ENCODE peak calls at places on chromosomes 11 and 22, in five cellular contexts. B, E, K, L and W are unnamed samples.

GRCh38 chr22:35509960-35510359 is 30.7 kb upstream of the RASD2 start:
- DNase-seq in K (no peak), B (no peak), L (no peak), E (no peak), W (no peak)

GRCh38 chr11:45661417-45662055 is 3.9 kb downstream of the CHST1 start:
- DNase-seq in L (no peak), B (no peak), K (no peak), E (peak; percentile 30), W (no peak)

GRCh38 chr11:24132471-24132870 is 364.4 kb upstream of the LUZP2 start:
- DNase-seq in K (no peak), E (no peak), L (no peak), B (no peak), W (no peak)

GRCh38 chr22:48366591-48366990 is 1461.1 kb downstream of the BRD1 start:
- DNase-seq in L (no peak), B (no peak), E (no peak), K (no peak), W (no peak)

GRCh38 chr11:120522736-120523135 is 11.2 kb downstream of the GRIK4 start:
- DNase-seq in E (peak; percentile 46), L (no peak), B (no peak), K (no peak), W (no peak)

GRCh38 chr11:32065865-32066264 is 25.0 kb upstream of the RCN1 start:
- DNase-seq in B (no peak), L (no peak), E (no peak), K (no peak), W (no peak)

GRCh38 chr11:73252577-73253191 is 19.5 kb upstream of the P2RY6 start:
- DNase-seq in K (no peak), E (no peak), B (peak; percentile 26), L (no peak), W (no peak)

GRCh38 chr11:57144075-57144474 is 37.7 kb upstream of the LRRC55 start:
- DNase-seq in K (no peak), L (no peak), B (no peak), E (no peak), W (no peak)

GRCh38 chr22:35739642-35740041 is 22.0 kb downstream of the APOL5 start:
- DNase-seq in L (no peak), K (no peak), B (no peak), E (no peak), W (no peak)

GRCh38 chr22:44383652-44384562 is 71.2 kb upstream of the SHISAL1 start:
- DNase-seq in E (peak; percentile 31), K (no peak), B (no peak), L (no peak), W (no peak)

GRCh38 chr11:6568191-6568918 is 35.1 kb downstream of the RRP8 start:
- DNase-seq in B (no peak), E (no peak), K (no peak), L (peak; percentile 66), W (no peak)

GRCh38 chr22:21449531-21450319 is 17.5 kb upstream of the TMEM191C start:
- DNase-seq in E (peak; percentile 58), L (no peak), K (no peak), B (no peak), W (no peak)

GRCh38 chr11:12003329-12003728 is 5.1 kb downstream of the DKK3 start:
- DNase-seq in B (no peak), E (no peak), L (no peak), K (no peak), W (no peak)

GRCh38 chr11:72012091-72012630 is 13.5 kb downstream of the IL18BP start:
- DNase-seq in L (no peak), E (no peak), B (no peak), K (no peak), W (no peak)

GRCh38 chr22:34975721-34976120 is 90.2 kb upstream of the ISX start:
- DNase-seq in B (no peak), K (no peak), L (no peak), E (no peak), W (no peak)

GRCh38 chr22:35534091-35534490 is 6.5 kb upstream of the RASD2 start:
- DNase-seq in E (no peak), K (no peak), B (no peak), L (no peak), W (no peak)

GRCh38 chr11:104286129-104286528 is 122.2 kb upstream of the PDGFD start:
- DNase-seq in B (no peak), L (no peak), K (no peak), E (no peak), W (no peak)

GRCh38 chr11:75894036-75894585 is 79.1 kb downstream of the UVRAG start:
- DNase-seq in B (no peak), K (no peak), L (no peak), E (no peak), W (no peak)

GRCh38 chr11:124214027-124214426 is 26.9 kb upstream of the OR8G1 start:
- DNase-seq in E (no peak), K (no peak), L (no peak), B (no peak), W (no peak)

GRCh38 chr11:126267650-126268049 is 1.0 kb downstream of the SRPRA start:
- DNase-seq in L (no peak), E (no peak), K (no peak), B (no peak), W (no peak)

GRCh38 chr22:22431271-22432220 is 77.0 kb downstream of the ZNF280B start:
- DNase-seq in K (no peak), L (peak; percentile 52), B (peak; percentile 79), E (peak; percentile 87), W (no peak)

GRCh38 chr11:120389693-120390584 is 53.7 kb downstream of the ARHGEF12 start:
- DNase-seq in E (no peak), L (peak; percentile 64), B (no peak), K (no peak), W (no peak)

GRCh38 chr11:69704508-69705245 is 855 bp upstream of the FGF19 start:
- DNase-seq in K (no peak), E (peak; percentile 48), B (peak; percentile 91), L (no peak), W (no peak)

GRCh38 chr22:49253656-49254055 is 574.0 kb downstream of the BRD1 start:
- DNase-seq in E (no peak), K (no peak), L (no peak), B (no peak), W (no peak)

GRCh38 chr11:104380358-104380757 is 216.4 kb upstream of the PDGFD start:
- DNase-seq in K (no peak), E (no peak), L (no peak), B (no peak), W (no peak)

GRCh38 chr11:67409261-67409666 is 5.4 kb downstream of the TBC1D10C start:
- DNase-seq in L (no peak), B (no peak), K (no peak), E (peak; percentile 95), W (no peak)

GRCh38 chr11:32892355-32893090 is at the start of gene QSER1:
- DNase-seq in K (no peak), L (peak; percentile 52), B (peak; percentile 97), E (peak; percentile 93), W (no peak)

GRCh38 chr11:9703280-9703679 is 39.4 kb downstream of the SWAP70 start:
- DNase-seq in K (no peak), L (peak; percentile 92), E (no peak), B (no peak), W (no peak)

GRCh38 chr11:9708544-9708943 is 44.7 kb downstream of the SWAP70 start:
- DNase-seq in E (no peak), L (peak; percentile 84), K (no peak), B (no peak), W (no peak)

GRCh38 chr11:9701799-9702198 is 37.9 kb downstream of the SWAP70 start:
- DNase-seq in E (no peak), B (no peak), L (peak; percentile 50), K (no peak), W (no peak)

GRCh38 chr11:9704037-9704436 is 40.2 kb downstream of the SWAP70 start:
- DNase-seq in L (no peak), E (no peak), B (no peak), K (no peak), W (no peak)

GRCh38 chr11:9704620-9705019 is 40.7 kb downstream of the SWAP70 start:
- DNase-seq in K (no peak), E (no peak), B (no peak), L (no peak), W (no peak)
- H3K4me1 ChIP-seq in K (peaks cover 19% of the 10 kb centered on the region), E (peaks cover 37% of the 10 kb centered on the region), B (no peaks in the 10 kb centered on the region), L (peaks cover 70% of the 10 kb centered on the region), W (peaks cover 20% of the 10 kb centered on the region)

DNA sequence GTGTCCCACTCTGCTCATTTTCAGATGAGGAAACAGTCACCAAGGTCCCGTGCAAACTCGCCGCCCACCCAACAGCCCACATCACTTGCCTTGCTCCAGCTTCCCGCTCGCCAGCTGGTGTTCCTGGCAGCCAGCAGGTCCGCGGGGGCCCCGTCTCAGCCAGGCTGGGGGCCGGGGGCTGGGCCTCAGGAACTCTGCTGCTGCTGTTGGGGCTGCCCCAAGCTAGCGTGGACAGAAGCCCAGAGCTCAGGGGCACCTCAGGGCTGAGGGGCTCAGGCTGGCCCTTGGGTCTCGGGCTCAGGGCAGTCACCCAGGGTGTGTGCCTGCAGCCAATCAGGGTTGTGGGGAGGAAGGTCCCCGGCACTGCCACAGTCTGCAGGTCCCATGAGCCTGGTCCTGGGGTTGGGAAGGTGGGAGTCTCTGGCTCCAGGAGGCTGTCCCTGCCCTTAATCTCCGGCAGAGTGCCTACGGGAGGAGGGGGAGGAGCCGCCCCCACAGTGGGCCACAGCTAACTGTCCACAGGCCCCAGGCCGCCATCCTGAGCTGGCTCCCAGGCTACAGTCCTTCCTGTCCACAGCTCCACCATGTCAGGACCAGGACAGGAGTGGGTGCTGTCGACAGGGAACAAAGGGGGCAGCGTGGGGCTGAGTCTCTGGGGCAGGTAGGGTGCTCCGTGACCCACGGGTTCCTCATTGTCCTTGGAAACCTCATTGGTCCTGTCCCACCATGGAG is 65.2 kb downstream of the ARFGAP3 start:
- DNase-seq in B (no peak), K (no peak), L (no peak), E (no peak), W (no peak)
- TF ChIP-seq POLR2AphosphoS5 in B (no peak), K (no peak), L (no peak), E (no peak), W (no peak)

GRCh38 chr11:2813968-2814367 is 71.6 kb downstream of the CDKN1C start:
- DNase-seq in L (no peak), E (no peak), B (no peak), K (no peak), W (no peak)
- H3K4me1 ChIP-seq in L (peaks cover 3% of the 10 kb centered on the region), E (peaks cover 8% of the 10 kb centered on the region), B (no peaks in the 10 kb centered on the region), K (no peaks in the 10 kb centered on the region), W (peaks cover 41% of the 10 kb centered on the region)

GRCh38 chr11:35141034-35141433 is 2.1 kb downstream of the CD44 start:
- DNase-seq in K (no peak), B (no peak), L (no peak), E (no peak), W (no peak)
- TF ChIP-seq POLR2AphosphoS5 in K (no peak), B (no peak), L (no peak), E (no peak), W (no peak)